ENCODE peak calls at places on chromosomes 16 and 17, in six cellular contexts. One of them, this sample, is unnamed.
A peak's percentile ranks its signal among the peaks of the same experiment; 100 is the strongest.

GRCh38 chr17:63496663-63497400 is 20.0 kb downstream of the ACE start:
- DNase-seq in A549: no peak
- DNase-seq in endothelial cell of umbilical vein: no peak
- DNase-seq in H1: no peak
- DNase-seq in HepG2: no peak
- DNase-seq in K562: no peak
- DNase-seq in this sample: no peak

GRCh38 chr17:35797370-35797769 is 1.9 kb upstream of the MMP28 start:
- DNase-seq in A549: no peak
- DNase-seq in endothelial cell of umbilical vein: no peak
- DNase-seq in H1: peak; percentile 36
- DNase-seq in HepG2: no peak
- DNase-seq in K562: no peak
- DNase-seq in this sample: no peak

GRCh38 chr17:61694095-61694494 is 103.1 kb upstream of the NACA2 start:
- DNase-seq in A549: no peak
- DNase-seq in endothelial cell of umbilical vein: no peak
- DNase-seq in H1: no peak
- DNase-seq in HepG2: no peak
- DNase-seq in K562: no peak
- DNase-seq in this sample: no peak

GRCh38 chr16:50547944-50548658 is at the start of gene NKD1:
- DNase-seq in A549: peak; percentile 30
- DNase-seq in endothelial cell of umbilical vein: peak; percentile 26
- DNase-seq in H1: peak; percentile 83
- DNase-seq in HepG2: peak; percentile 84
- DNase-seq in K562: peak; percentile 91
- DNase-seq in this sample: peak; percentile 69

GRCh38 chr17:1565860-1566259 is 3.3 kb upstream of the PITPNA start:
- DNase-seq in A549: no peak
- DNase-seq in endothelial cell of umbilical vein: no peak
- DNase-seq in H1: no peak
- DNase-seq in HepG2: no peak
- DNase-seq in K562: no peak
- DNase-seq in this sample: no peak

GRCh38 chr16:89123001-89123830 is 29.6 kb downstream of the ACSF3 start:
- DNase-seq in A549: no peak
- DNase-seq in endothelial cell of umbilical vein: no peak
- DNase-seq in H1: no peak
- DNase-seq in HepG2: no peak
- DNase-seq in K562: no peak
- DNase-seq in this sample: peak; percentile 8

GRCh38 chr17:41415833-41416335 is 8.5 kb downstream of the KRT37 start:
- DNase-seq in A549: no peak
- DNase-seq in endothelial cell of umbilical vein: no peak
- DNase-seq in H1: no peak
- DNase-seq in HepG2: peak; percentile 93
- DNase-seq in K562: no peak
- DNase-seq in this sample: no peak

GRCh38 chr17:28536532-28537218 is 15.7 kb downstream of the UNC119 start:
- DNase-seq in A549: no peak
- DNase-seq in endothelial cell of umbilical vein: no peak
- DNase-seq in H1: no peak
- DNase-seq in HepG2: no peak
- DNase-seq in K562: no peak
- DNase-seq in this sample: no peak

DNA sequence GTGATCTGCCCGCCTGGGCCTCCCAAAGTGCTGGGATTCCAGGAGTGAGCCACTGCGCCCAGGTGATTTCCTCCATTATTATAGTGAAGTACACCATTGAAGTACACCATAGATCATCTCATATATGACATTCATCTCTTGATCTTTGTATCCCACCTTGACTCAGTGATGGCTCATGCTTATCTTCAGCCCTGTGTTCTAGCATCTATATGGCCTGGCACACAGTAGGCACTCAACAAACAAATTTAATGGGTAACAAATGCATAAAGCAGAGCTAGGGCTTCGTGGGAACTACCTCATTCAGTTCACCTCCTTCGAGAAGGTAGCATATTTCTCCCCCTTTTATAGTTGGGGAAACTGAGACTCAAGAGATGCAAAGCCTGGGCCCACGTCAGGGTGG is 952 bp downstream of the ENKD1 start:
- DNase-seq in A549: no peak
- DNase-seq in endothelial cell of umbilical vein: no peak
- DNase-seq in H1: no peak
- DNase-seq in HepG2: no peak
- DNase-seq in K562: no peak
- DNase-seq in this sample: no peak
- TF ChIP-seq JUN in A549: no peak
- TF ChIP-seq JUN in endothelial cell of umbilical vein: no peak
- TF ChIP-seq JUN in H1: no peak
- TF ChIP-seq JUN in HepG2: no peak
- TF ChIP-seq JUN in K562: no peak
- TF ChIP-seq JUN in this sample: no peak

GRCh38 chr16:14061732-14062259 is 9.3 kb upstream of the MRTFB start:
- DNase-seq in A549: no peak
- DNase-seq in endothelial cell of umbilical vein: no peak
- DNase-seq in H1: no peak
- DNase-seq in HepG2: peak; percentile 38
- DNase-seq in K562: no peak
- DNase-seq in this sample: no peak

GRCh38 chr16:14062261-14062660 is 8.9 kb upstream of the MRTFB start:
- DNase-seq in A549: no peak
- DNase-seq in endothelial cell of umbilical vein: no peak
- DNase-seq in H1: no peak
- DNase-seq in HepG2: no peak
- DNase-seq in K562: no peak
- DNase-seq in this sample: no peak

GRCh38 chr16:14056970-14057369 is 14.1 kb upstream of the MRTFB start:
- DNase-seq in A549: no peak
- DNase-seq in endothelial cell of umbilical vein: peak; percentile 83
- DNase-seq in H1: no peak
- DNase-seq in HepG2: no peak
- DNase-seq in K562: no peak
- DNase-seq in this sample: no peak

GRCh38 chr16:14063618-14064581 is 7.2 kb upstream of the MRTFB start:
- DNase-seq in A549: no peak
- DNase-seq in endothelial cell of umbilical vein: no peak
- DNase-seq in H1: no peak
- DNase-seq in HepG2: no peak
- DNase-seq in K562: no peak
- DNase-seq in this sample: no peak

DNA sequence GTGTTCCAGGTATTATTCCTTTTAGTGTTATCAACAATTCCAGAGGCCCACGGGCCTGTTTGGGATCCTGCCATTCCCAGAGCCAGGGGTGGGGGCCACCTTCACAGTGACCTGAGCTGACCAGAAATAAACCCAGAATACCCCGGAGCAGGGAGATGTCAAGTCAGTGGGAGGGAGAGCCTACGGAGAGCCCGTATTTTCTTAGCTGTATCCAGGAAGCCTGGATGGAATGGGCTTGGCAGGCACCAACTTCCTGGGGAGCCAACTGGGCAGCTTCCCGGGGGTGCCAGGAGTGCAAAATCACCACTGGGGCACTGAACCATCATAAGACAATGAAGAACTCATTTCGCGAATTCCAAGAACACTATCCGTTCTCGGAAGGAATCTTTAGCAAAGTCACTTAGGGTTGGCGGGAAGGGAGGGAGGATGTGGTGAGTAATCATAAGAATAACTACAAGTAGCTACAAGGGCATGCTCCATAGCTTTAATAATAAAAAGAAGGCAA is 13.2 kb upstream of the MRTFB start:
- DNase-seq in A549: no peak
- DNase-seq in endothelial cell of umbilical vein: peak; percentile 96
- DNase-seq in H1: no peak
- DNase-seq in HepG2: no peak
- DNase-seq in K562: no peak
- DNase-seq in this sample: no peak
- TF ChIP-seq JUN in A549: no peak
- TF ChIP-seq JUN in endothelial cell of umbilical vein: peak; percentile 71
- TF ChIP-seq JUN in H1: no peak
- TF ChIP-seq JUN in HepG2: no peak
- TF ChIP-seq JUN in K562: no peak
- TF ChIP-seq JUN in this sample: no peak

DNA sequence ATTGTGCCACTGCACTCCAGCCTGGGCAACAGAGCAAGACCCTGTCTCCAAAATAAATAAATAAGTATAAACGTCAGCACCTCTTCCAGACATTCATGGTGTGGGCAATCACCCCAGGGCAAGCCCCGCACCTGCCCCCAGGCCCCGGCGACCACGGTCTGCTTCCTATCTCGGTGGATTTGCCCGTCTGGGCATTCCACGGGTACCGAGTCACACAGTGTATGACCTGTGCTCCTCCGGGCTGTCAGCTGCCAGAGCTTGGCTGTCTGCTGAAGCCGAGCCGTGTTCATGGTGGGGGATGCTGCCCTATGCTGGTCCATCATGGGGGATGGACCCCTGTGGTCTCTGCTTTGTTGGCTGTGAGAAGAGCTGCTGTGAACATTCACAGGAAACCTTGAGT is 15.4 kb downstream of the CYBC1 start:
- DNase-seq in A549: no peak
- DNase-seq in endothelial cell of umbilical vein: no peak
- DNase-seq in H1: no peak
- DNase-seq in HepG2: no peak
- DNase-seq in K562: no peak
- DNase-seq in this sample: no peak
- TF ChIP-seq JUN in A549: no peak
- TF ChIP-seq JUN in endothelial cell of umbilical vein: no peak
- TF ChIP-seq JUN in H1: no peak
- TF ChIP-seq JUN in HepG2: no peak
- TF ChIP-seq JUN in K562: no peak
- TF ChIP-seq JUN in this sample: no peak

DNA sequence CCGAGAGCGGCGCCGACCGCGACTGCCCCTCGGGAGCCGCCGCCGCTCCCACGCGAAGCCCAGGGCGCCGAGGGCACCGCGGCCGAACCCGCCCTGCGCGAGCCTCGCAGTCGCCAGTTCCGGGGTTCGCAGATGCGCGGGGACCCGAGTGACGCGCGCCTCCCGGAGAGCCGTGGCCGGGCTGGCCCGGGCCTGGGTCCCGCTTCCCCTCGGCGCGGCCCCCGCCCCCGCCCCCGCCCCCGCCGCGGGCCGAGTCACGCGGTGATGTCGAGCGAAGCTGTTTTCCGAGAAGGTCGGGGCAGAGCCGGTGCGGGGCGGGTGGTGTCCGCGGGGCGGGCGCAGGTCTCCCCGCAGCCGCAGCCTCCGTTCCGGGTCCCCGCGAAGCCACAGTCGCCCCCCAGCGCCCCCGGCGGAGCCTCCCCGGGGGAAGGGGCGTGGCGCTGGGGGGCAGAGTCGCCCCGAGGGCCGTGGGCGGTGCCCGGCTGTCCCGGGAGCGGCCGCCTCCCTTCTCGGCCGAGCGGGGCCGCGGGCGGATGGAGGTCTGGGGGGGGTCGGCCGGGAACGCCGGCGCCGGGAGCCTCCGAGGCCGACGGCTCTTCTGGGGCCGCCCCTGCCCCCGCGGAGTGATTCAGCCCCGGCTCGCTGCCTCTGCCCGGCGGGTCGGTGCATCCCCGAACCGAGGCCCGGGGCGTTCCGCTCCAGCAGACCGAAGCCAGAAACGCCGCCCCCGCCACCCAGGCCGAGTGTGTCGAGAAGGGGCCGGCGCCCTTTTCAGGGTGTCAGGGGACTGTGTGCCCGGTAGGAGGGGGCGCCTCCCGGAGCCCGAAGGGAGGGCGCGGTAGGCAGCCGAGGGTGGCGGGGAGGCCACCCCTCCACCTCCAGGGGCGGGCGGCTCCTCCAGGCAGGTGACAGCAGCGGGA is 1.5 kb downstream of the METRNL start:
- DNase-seq in A549: no peak
- DNase-seq in endothelial cell of umbilical vein: no peak
- DNase-seq in H1: no peak
- DNase-seq in HepG2: no peak
- DNase-seq in K562: peak; percentile 53
- DNase-seq in this sample: no peak
- TF ChIP-seq JUN in A549: no peak
- TF ChIP-seq JUN in endothelial cell of umbilical vein: no peak
- TF ChIP-seq JUN in H1: no peak
- TF ChIP-seq JUN in HepG2: no peak
- TF ChIP-seq JUN in K562: no peak
- TF ChIP-seq JUN in this sample: no peak

DNA sequence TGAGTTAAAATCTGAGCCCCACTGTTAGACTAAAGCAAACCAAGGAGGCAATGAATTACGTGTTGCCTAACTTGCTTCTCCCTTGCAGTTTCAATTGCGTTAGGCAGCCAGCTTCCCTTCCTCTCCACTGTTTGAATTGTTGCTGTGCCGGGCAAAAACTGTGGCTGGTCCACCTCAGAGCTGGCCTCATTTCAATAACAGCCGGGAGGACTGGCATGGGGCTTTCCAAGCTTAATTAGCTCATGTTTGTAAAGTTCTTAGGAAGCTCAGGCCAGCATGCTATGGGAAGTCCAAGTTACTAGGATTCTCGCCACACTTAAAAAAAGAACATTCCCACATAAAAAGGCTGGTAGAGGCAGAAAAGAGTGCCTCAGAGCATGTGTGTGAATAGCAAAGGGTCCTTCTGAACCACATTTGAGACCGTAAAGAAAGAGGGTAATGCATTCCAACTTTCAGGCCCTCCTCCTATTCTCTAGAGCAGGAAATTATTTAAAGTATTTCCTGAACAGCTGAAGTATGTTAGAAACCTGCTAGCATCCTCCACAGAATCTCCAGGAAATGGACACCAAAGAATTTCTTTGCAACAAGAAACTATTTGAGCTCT is 79.0 kb upstream of the SMURF2 start:
- DNase-seq in A549: no peak
- DNase-seq in endothelial cell of umbilical vein: peak; percentile 90
- DNase-seq in H1: no peak
- DNase-seq in HepG2: no peak
- DNase-seq in K562: no peak
- DNase-seq in this sample: no peak
- TF ChIP-seq JUN in A549: no peak
- TF ChIP-seq JUN in endothelial cell of umbilical vein: peak; percentile 6
- TF ChIP-seq JUN in H1: no peak
- TF ChIP-seq JUN in HepG2: no peak
- TF ChIP-seq JUN in K562: no peak
- TF ChIP-seq JUN in this sample: no peak

GRCh38 chr17:57370051-57370581 is 113.8 kb downstream of the MSI2 start:
- DNase-seq in A549: peak; percentile 91
- DNase-seq in endothelial cell of umbilical vein: no peak
- DNase-seq in H1: no peak
- DNase-seq in HepG2: peak; percentile 94
- DNase-seq in K562: peak; percentile 30
- DNase-seq in this sample: no peak
- TF ChIP-seq JUN in A549: peak; percentile 95
- TF ChIP-seq JUN in endothelial cell of umbilical vein: no peak
- TF ChIP-seq JUN in H1: no peak
- TF ChIP-seq JUN in HepG2: no peak
- TF ChIP-seq JUN in K562: no peak
- TF ChIP-seq JUN in this sample: no peak